ENCODE peak calls at places on chromosome 4, in nine cellular contexts. U, T, V, Q, O, I, B, F and N are unnamed samples.

GRCh38 chr4:33722254-33722653 is 2522.1 kb downstream of the ARAP2 start:
- DNase-seq in U (no peak), T (no peak), V (no peak), Q (no peak), O (no peak), I (no peak), B (no peak), F (no peak), N (no peak)

GRCh38 chr4:108877821-108878220 is 115.0 kb upstream of the ETNPPL start:
- DNase-seq in U (no peak), T (no peak), V (no peak), Q (no peak), O (no peak), I (no peak), B (no peak), F (no peak), N (no peak)

GRCh38 chr4:52600275-52600674 is 58.8 kb downstream of the USP46 start:
- DNase-seq in U (no peak), T (no peak), V (no peak), Q (no peak), O (no peak), I (no peak), B (no peak), F (no peak), N (no peak)

GRCh38 chr4:137961051-137961438 is 281.1 kb downstream of the SLC7A11 start:
- DNase-seq in U (no peak), T (peak), V (no peak), Q (no peak), O (no peak), I (no peak), B (no peak), F (no peak), N (peak)

GRCh38 chr4:164779811-164780216 is 25.9 kb downstream of the SMIM31 start:
- DNase-seq in U (peak), T (peak), V (peak), Q (no peak), O (no peak), I (no peak), B (peak), F (no peak), N (no peak)

GRCh38 chr4:103936653-103937145 is 216.9 kb upstream of the TACR3 start:
- DNase-seq in U (no peak), T (no peak), V (no peak), Q (no peak), O (no peak), I (no peak), B (no peak), F (no peak), N (no peak)

GRCh38 chr4:52658671-52659015 is 458 bp downstream of the USP46 start:
- DNase-seq in U (no peak), T (no peak), V (no peak), Q (no peak), O (no peak), I (no peak), B (peak), F (peak), N (no peak)

GRCh38 chr4:4859010-4859798 is at the start of gene MSX1:
- DNase-seq in U (peak), T (peak), V (peak), Q (peak), O (no peak), I (no peak), B (peak), F (no peak), N (peak)

GRCh38 chr4:15423285-15423711 is 4.5 kb upstream of the C1QTNF7 start:
- DNase-seq in U (peak), T (no peak), V (no peak), Q (no peak), O (no peak), I (no peak), B (peak), F (no peak), N (no peak)

GRCh38 chr4:56681158-56681848 is at the start of gene HOPX:
- DNase-seq in U (peak), T (no peak), V (no peak), Q (no peak), O (peak), I (peak), B (peak), F (no peak), N (no peak)

GRCh38 chr4:144646523-144647094 is 653 bp downstream of the HHIP start:
- DNase-seq in U (peak), T (no peak), V (peak), Q (no peak), O (no peak), I (no peak), B (no peak), F (no peak), N (no peak)

GRCh38 chr4:3071811-3072210 is 2.5 kb downstream of the HTT-AS start:
- DNase-seq in U (no peak), T (no peak), V (peak), Q (no peak), O (no peak), I (no peak), B (no peak), F (no peak), N (no peak)

GRCh38 chr4:181796502-181796901 is 446.7 kb upstream of the TENM3 start:
- DNase-seq in U (no peak), T (no peak), V (peak), Q (no peak), O (no peak), I (no peak), B (no peak), F (no peak), N (peak)

GRCh38 chr4:139988863-139989765 is 164.9 kb downstream of the MAML3 start:
- DNase-seq in U (peak), T (peak), V (no peak), Q (no peak), O (no peak), I (no peak), B (no peak), F (no peak), N (peak)

GRCh38 chr4:127783026-127783769 is 1.1 kb downstream of the HSPA4L start:
- DNase-seq in U (peak), T (peak), V (peak), Q (no peak), O (no peak), I (peak), B (no peak), F (no peak), N (peak)

GRCh38 chr4:186887211-186887785 is 163.6 kb upstream of the FAT1 start:
- DNase-seq in U (no peak), T (no peak), V (no peak), Q (no peak), O (no peak), I (no peak), B (no peak), F (no peak), N (no peak)

GRCh38 chr4:78560296-78560963 is 8.9 kb downstream of the ANXA3 start:
- DNase-seq in U (no peak), T (no peak), V (no peak), Q (no peak), O (no peak), I (no peak), B (no peak), F (no peak), N (no peak)

GRCh38 chr4:38787693-38788092 is 4.9 kb upstream of the TLR10 start:
- DNase-seq in U (no peak), T (no peak), V (no peak), Q (no peak), O (no peak), I (no peak), B (no peak), F (no peak), N (no peak)

GRCh38 chr4:108036252-108036651 is 46.6 kb downstream of the HADH start:
- DNase-seq in U (peak), T (no peak), V (no peak), Q (no peak), O (peak), I (peak), B (peak), F (no peak), N (no peak)

GRCh38 chr4:42339935-42340406 is 57.3 kb upstream of the SHISA3 start:
- DNase-seq in U (no peak), T (no peak), V (no peak), Q (no peak), O (no peak), I (no peak), B (no peak), F (no peak), N (no peak)